ENCODE peak calls at places on chromosomes 13 and 19, in five cellular contexts. Y, L, W, X and J are unnamed samples.

GRCh38 chr19:19752760-19753403 is 20.0 kb upstream of the ZNF14 start:
- DNase-seq in X (no peak), W (no peak), L (no peak), Y (no peak), J (no peak)

GRCh38 chr19:41928221-41928683 is at the start of gene ERFL:
- DNase-seq in L (no peak), W (no peak), Y (no peak), X (no peak), J (no peak)

GRCh38 chr19:749811-750210 is 1.1 kb upstream of the MISP start:
- DNase-seq in Y (no peak), L (no peak), X (no peak), W (no peak), J (no peak)

GRCh38 chr13:20407759-20408158 is 117.9 kb downstream of the CRYL1 start:
- DNase-seq in W (no peak), X (no peak), Y (no peak), L (no peak), J (no peak)

GRCh38 chr13:47415048-47415447 is 518.2 kb upstream of the HTR2A start:
- DNase-seq in Y (no peak), W (no peak), X (no peak), L (no peak), J (no peak)

GRCh38 chr13:48220592-48221300 is 12.3 kb upstream of the ITM2B start:
- DNase-seq in X (no peak), W (no peak), Y (no peak), L (no peak), J (no peak)

GRCh38 chr19:482186-483041 is 13.9 kb upstream of the MADCAM1 start:
- DNase-seq in X (no peak), Y (no peak), L (peak), W (peak), J (no peak)

GRCh38 chr19:46722421-46723022 is 5.6 kb upstream of the PRKD2 start:
- DNase-seq in L (peak), W (no peak), Y (no peak), X (no peak), J (no peak)

GRCh38 chr13:91714726-91715334 is 316.4 kb downstream of the GPC5 start:
- DNase-seq in X (no peak), Y (no peak), W (no peak), L (no peak), J (no peak)

GRCh38 chr13:25397763-25398162 is 26.0 kb downstream of the ATP8A2 start:
- DNase-seq in L (no peak), Y (no peak), X (no peak), W (no peak), J (no peak)

GRCh38 chr13:81888855-81889254 is 1547.9 kb upstream of the SPRY2 start:
- DNase-seq in Y (no peak), L (peak), W (no peak), X (no peak), J (no peak)

GRCh38 chr13:46751811-46752635 is 44.9 kb downstream of the ESD start:
- DNase-seq in Y (no peak), W (no peak), X (no peak), L (no peak), J (no peak)

GRCh38 chr19:35592226-35592625 is 6.3 kb downstream of the PMIS2 start:
- DNase-seq in X (no peak), W (peak), L (no peak), Y (peak), J (no peak)

GRCh38 chr19:34337747-34338146 is 27.2 kb upstream of the GPI start:
- DNase-seq in W (no peak), L (no peak), X (no peak), Y (no peak), J (no peak)

GRCh38 chr13:21672811-21673591 is 2.1 kb downstream of the FGF9 start:
- DNase-seq in Y (no peak), W (peak), X (no peak), L (no peak), J (no peak)

GRCh38 chr13:21668665-21669599 is 1.9 kb upstream of the FGF9 start:
- DNase-seq in W (peak), L (peak), X (no peak), Y (peak), J (no peak)

GRCh38 chr13:21670006-21670882 is 629 bp upstream of the FGF9 start:
- DNase-seq in W (peak), L (peak), Y (peak), X (no peak), J (no peak)

GRCh38 chr13:21671793-21672680 is 1.2 kb downstream of the FGF9 start:
- DNase-seq in L (no peak), X (no peak), W (peak), Y (no peak), J (no peak)

DNA sequence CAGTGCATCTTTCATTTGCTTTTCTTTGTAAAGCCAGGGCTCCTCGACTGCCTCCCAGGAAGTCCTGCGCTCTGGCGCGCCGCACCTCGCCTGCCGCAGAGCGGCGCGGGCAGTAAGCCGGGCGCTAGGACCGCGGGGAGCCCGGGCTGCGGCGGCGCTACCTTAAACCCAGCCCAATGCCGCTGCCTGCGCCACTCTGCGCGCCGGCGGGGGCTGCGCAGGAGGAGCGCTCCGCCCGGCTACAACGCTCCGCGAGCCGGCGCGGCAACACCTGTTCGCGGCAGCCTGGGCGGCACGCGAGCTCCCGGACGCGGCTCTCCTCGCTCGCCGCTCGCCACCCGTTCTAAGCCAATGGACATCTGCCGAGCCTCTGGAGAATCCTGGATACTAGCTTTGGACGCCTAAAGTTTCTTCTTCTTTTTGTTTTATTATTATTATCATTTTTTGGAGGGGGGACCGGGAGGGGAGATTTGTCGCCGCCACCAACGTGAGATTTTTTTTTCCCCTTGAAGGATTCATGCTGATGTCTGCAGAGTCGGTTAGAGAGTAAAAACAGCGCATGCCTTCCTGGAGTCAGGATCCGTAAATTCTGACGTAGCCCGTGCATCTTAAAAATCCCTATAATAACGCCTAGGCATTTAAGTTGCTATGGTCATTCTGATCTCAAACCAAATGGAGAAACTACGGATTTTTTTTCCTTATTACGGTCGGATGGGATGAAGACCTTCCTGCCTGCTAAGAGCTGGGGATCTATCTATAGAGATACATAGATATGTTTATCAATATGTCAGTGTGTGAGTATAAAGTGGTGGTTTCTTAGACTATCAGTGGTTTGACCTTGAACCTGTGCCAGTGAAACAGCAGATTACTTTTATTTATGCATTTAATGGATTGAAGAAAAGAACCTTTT is at the start of gene FGF9:
- DNase-seq in L (peak), Y (peak), X (no peak), W (peak), J (peak)
- TF ChIP-seq CTCF in L (no peak), Y (no peak), X (no peak), W (no peak), J (no peak)

GRCh38 chr19:11381535-11382369 is 2.4 kb downstream of the EPOR start:
- DNase-seq in W (peak), L (peak), Y (peak), X (no peak), J (no peak)

GRCh38 chr19:11378319-11379189 is 4.1 kb downstream of the SWSAP1 start:
- DNase-seq in Y (peak), W (peak), X (no peak), L (no peak), J (no peak)

GRCh38 chr19:11382898-11383705 is 1.0 kb downstream of the EPOR start:
- DNase-seq in Y (peak), L (peak), X (no peak), W (peak), J (no peak)

GRCh38 chr19:11379857-11380350 is 4.2 kb downstream of the EPOR start:
- DNase-seq in X (no peak), W (no peak), L (no peak), Y (no peak), J (no peak)

GRCh38 chr19:11380653-11381534 is 3.2 kb downstream of the EPOR start:
- DNase-seq in Y (peak), L (peak), W (peak), X (peak), J (peak)
- TF ChIP-seq CTCF in Y (peak), L (peak), W (peak), X (peak), J (peak)

GRCh38 chr13:51767100-51767499 is 36.9 kb downstream of the DHRS12 start:
- DNase-seq in X (no peak), L (no peak), W (no peak), Y (peak), J (no peak)
- TF ChIP-seq CTCF in X (no peak), L (no peak), W (no peak), Y (no peak), J (no peak)

GRCh38 chr19:55947532-55947931 is at the start of gene NLRP8:
- DNase-seq in X (no peak), W (no peak), L (no peak), Y (no peak), J (no peak)
- TF ChIP-seq CTCF in X (no peak), W (no peak), L (no peak), Y (no peak), J (no peak)

GRCh38 chr13:112652512-112653458 is 37.1 kb upstream of the ATP11A start:
- DNase-seq in X (no peak), W (no peak), Y (no peak), L (no peak), J (no peak)

GRCh38 chr13:112651306-112651705 is 38.5 kb upstream of the ATP11A start:
- DNase-seq in Y (no peak), X (no peak), W (peak), L (no peak), J (no peak)

GRCh38 chr13:112653821-112654220 is 36.0 kb upstream of the ATP11A start:
- DNase-seq in Y (no peak), X (no peak), L (no peak), W (no peak), J (no peak)

GRCh38 chr13:112648966-112649690 is 40.7 kb upstream of the ATP11A start:
- DNase-seq in W (no peak), L (no peak), Y (no peak), X (no peak), J (no peak)

DNA sequence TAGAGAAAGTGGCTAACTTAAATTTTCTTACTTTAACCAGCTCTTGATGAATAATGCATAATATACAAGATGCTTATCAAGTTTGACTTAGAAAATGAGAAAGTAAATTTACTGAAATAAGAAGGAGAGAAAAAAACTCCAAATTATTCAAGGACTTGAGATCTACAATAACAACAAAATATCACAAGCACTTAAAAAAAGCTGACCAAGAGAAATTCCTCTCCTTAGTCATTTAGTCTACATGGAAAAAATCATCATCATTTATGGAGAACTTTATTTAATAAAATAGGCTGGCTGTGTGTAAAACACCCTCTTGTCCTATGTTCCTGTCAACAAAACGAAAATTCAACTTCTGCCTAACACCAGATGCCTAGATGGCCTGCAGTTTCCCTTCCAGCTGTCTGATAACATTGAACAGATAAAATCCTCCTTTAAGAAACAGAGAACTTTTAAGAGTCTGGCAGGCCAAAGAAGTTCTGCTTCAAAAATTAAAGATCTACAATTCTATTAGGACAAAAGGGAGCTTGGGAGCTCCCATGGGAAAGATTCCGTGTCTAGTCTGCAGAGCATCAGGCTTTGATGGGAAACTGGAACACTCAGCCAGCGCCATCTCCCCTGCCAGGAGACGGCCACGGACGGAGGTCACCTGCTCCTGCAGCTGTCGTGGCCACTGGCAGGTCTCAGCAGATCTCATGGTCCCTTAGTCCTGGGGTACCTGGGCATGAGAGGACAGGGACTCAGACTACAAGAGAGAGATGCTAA is 37.9 kb upstream of the ATP11A start:
- DNase-seq in X (no peak), Y (no peak), W (no peak), L (no peak), J (no peak)
- TF ChIP-seq CTCF in X (no peak), Y (no peak), W (no peak), L (no peak), J (no peak)

GRCh38 chr19:10767726-10768125 is 49.8 kb downstream of the DNM2 start:
- DNase-seq in W (no peak), X (no peak), Y (no peak), L (no peak), J (no peak)

GRCh38 chr19:10768936-10769335 is 51.1 kb downstream of the DNM2 start:
- DNase-seq in X (no peak), W (no peak), Y (no peak), L (no peak), J (no peak)

GRCh38 chr19:10768369-10768768 is 50.5 kb downstream of the DNM2 start:
- DNase-seq in X (no peak), W (no peak), Y (no peak), L (no peak), J (no peak)

GRCh38 chr19:10766681-10767201 is 48.9 kb downstream of the DNM2 start:
- DNase-seq in X (no peak), Y (no peak), W (no peak), L (no peak), J (no peak)

DNA sequence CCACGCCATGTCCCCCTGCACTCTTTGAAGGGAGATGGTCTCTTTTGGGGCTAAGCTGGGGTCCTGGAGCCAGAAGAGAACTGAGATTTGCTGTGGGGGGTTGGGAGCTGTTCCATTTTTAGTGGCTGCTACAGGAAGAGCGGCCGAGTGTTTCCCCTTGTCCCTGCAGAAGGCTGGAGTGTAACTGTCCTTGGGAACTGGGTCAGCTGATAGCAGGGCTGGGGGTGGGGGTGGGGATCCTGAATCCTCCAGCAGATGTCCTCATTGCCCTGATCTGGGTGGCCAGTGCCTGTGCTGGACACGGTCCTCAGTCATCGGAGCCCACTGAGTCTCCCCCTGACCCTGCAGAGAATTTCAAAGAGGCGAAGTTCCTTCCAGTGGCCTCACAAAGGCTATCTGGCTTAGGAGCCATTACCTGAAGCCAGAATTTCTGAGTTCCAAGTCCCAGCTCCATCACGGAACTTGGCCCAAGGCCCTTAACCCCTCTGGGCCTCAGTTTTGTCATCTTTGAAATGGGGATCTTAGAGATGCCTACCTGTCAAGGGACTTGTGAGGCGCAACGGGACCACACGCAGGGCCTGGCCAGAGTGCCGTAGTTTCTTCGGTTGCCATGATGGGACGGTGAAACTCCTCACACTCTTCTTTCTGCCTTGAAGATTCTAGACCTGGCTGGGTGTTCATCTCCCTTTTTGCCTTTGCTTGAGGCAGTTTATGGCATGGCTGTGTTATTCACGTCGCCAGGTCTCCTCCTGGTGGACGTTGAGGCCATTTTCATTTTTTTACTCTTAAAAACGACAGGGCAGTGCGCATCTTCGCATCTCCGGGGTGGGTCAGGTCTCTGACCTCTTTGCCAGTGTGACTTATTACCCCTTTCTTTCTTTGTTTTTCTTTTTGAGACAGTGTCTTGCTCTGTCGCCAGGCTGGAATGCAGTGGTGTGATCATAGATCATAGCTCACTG is 51.9 kb downstream of the DNM2 start:
- DNase-seq in L (peak), Y (peak), X (peak), W (peak), J (no peak)
- TF ChIP-seq CTCF in L (peak), Y (peak), X (peak), W (peak), J (peak)

GRCh38 chr13:97466782-97467181 is 32.8 kb downstream of the RAP2A start:
- DNase-seq in W (no peak), X (no peak), L (no peak), Y (no peak), J (no peak)
- TF ChIP-seq CTCF in W (no peak), X (no peak), L (no peak), Y (no peak), J (no peak)